ENCODE peak calls at places on chromosomes 2 and 18, in seven cellular contexts. F is upper lobe of right lung, M is retinal pigment epithelial cell, Z is GM12865, N is mesothelial cell of epicardium, Y is BE2C, V is neural crest cell. H is an unnamed sample.

GRCh38 chr18:55334875-55335274 is 253.1 kb downstream of the TCF4 start:
- DNase-seq in F (no peak), M (no peak), Z (no peak), N (no peak), Y (no peak), V (no peak), H (no peak)

GRCh38 chr2:127422631-127423475 is 4.6 kb downstream of the PROC start:
- DNase-seq in F (peak), M (no peak), Z (no peak), N (no peak), Y (peak), V (no peak), H (no peak)

GRCh38 chr18:8991131-8991530 is 111.4 kb upstream of the NDUFV2 start:
- DNase-seq in F (no peak), M (no peak), Z (no peak), N (no peak), Y (no peak), V (no peak), H (no peak)

GRCh38 chr18:34801769-34802168 is 91.7 kb downstream of the DTNA start:
- DNase-seq in F (no peak), M (peak), Z (no peak), N (no peak), Y (no peak), V (no peak), H (no peak)

GRCh38 chr2:162013514-162014205 is 60.4 kb downstream of the DPP4 start:
- DNase-seq in F (no peak), M (no peak), Z (no peak), N (no peak), Y (no peak), V (no peak), H (no peak)

GRCh38 chr18:3593381-3593903 is 143.5 kb downstream of the TGIF1 start:
- DNase-seq in F (no peak), M (peak), Z (no peak), N (no peak), Y (peak), V (peak), H (peak)

GRCh38 chr2:79612999-79613398 is 100.1 kb downstream of the CTNNA2 start:
- DNase-seq in F (no peak), M (no peak), Z (no peak), N (no peak), Y (no peak), V (no peak), H (no peak)

GRCh38 chr2:72111061-72111460 is 36.6 kb downstream of the CYP26B1 start:
- DNase-seq in F (no peak), M (no peak), Z (no peak), N (no peak), Y (no peak), V (no peak), H (no peak)

GRCh38 chr18:28712172-28712571 is 535.2 kb upstream of the CDH2 start:
- DNase-seq in F (no peak), M (no peak), Z (no peak), N (no peak), Y (no peak), V (no peak), H (no peak)

GRCh38 chr2:150214626-150215025 is 272.8 kb downstream of the RND3 start:
- DNase-seq in F (no peak), M (no peak), Z (no peak), N (no peak), Y (no peak), V (no peak), H (no peak)

GRCh38 chr2:54088191-54088634 is 27.2 kb upstream of the ACYP2 start:
- DNase-seq in F (no peak), M (no peak), Z (no peak), N (no peak), Y (no peak), V (no peak), H (no peak)

GRCh38 chr2:15975676-15976075 is 35.3 kb downstream of the MYCN start:
- DNase-seq in F (no peak), M (no peak), Z (no peak), N (no peak), Y (peak), V (no peak), H (no peak)

GRCh38 chr2:170101789-170102188 is 76.2 kb upstream of the MYO3B start:
- DNase-seq in F (no peak), M (no peak), Z (no peak), N (no peak), Y (no peak), V (no peak), H (no peak)

GRCh38 chr2:73448856-73449255 is 63.2 kb downstream of the ALMS1 start:
- DNase-seq in F (no peak), M (no peak), Z (no peak), N (no peak), Y (no peak), V (no peak), H (no peak)

GRCh38 chr2:55419236-55419513 is 481 bp downstream of the CCDC88A start:
- DNase-seq in F (no peak), M (no peak), Z (no peak), N (no peak), Y (peak), V (no peak), H (no peak)

GRCh38 chr2:196399736-196400691 is 228.6 kb upstream of the STK17B start:
- DNase-seq in F (no peak), M (peak), Z (no peak), N (no peak), Y (no peak), V (no peak), H (no peak)

GRCh38 chr2:196409376-196409775 is 230.1 kb upstream of the CCDC150 start:
- DNase-seq in F (no peak), M (no peak), Z (peak), N (no peak), Y (no peak), V (no peak), H (no peak)

GRCh38 chr2:196403471-196403870 is 232.1 kb upstream of the STK17B start:
- DNase-seq in F (no peak), M (no peak), Z (no peak), N (no peak), Y (no peak), V (no peak), H (no peak)

GRCh38 chr2:196407675-196408265 is 231.7 kb upstream of the CCDC150 start:
- DNase-seq in F (no peak), M (no peak), Z (peak), N (no peak), Y (no peak), V (no peak), H (no peak)

DNA sequence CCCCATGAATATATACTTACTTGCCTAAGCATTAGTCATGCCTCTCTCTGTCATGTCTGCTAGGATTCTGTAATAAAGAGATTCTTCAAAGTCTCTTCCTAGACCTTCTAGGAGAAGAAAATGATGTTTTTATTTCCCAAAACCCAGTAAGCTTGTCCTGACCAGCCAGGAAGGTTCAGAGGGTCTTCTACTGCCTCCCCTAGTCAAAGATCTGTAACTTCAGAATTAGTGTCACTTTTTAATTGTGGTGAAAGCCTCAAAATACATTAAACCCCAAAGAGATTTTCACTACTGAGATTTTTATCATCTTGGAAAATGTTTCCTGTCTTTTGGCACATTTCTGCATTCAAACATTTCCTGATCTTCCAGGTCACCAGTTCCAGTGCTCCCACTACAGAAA is 232.9 kb upstream of the STK17B start:
- DNase-seq in F (no peak), M (no peak), Z (no peak), N (no peak), Y (no peak), V (no peak), H (no peak)
- TF ChIP-seq CTCF in F (no peak), M (no peak), Z (no peak), N (no peak), Y (no peak), V (no peak), H (no peak)

GRCh38 chr2:236982693-236983092 is 103.0 kb upstream of the COPS8 start:
- DNase-seq in F (no peak), M (no peak), Z (no peak), N (no peak), Y (no peak), V (no peak), H (no peak)
- TF ChIP-seq CTCF in F (no peak), M (no peak), Z (no peak), N (no peak), Y (no peak), V (no peak), H (no peak)

GRCh38 chr2:49255325-49256023 is 101.2 kb upstream of the FSHR start:
- DNase-seq in F (no peak), M (no peak), Z (no peak), N (no peak), Y (peak), V (no peak), H (no peak)
- TF ChIP-seq CTCF in F (peak), M (peak), Z (no peak), N (peak), Y (peak), V (no peak), H (no peak)

DNA sequence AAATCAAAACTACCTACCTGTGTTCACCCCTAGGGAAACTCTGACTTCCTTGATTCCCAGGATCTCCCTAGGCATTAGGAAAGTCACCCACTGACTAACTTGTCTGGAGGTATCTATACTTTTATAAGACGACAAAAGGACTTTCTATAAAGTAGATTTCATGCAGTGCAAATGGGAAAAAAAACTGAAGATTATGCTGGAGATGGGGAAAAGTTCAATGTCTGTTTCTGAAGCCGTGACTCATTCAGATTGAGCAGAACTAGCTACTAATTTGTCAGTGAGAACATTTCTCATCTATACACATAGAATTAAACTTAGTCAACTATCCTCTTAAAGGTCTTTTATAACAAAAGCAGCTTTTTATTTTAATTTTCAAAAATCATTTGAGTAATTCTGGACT is 6.0 kb downstream of the SEPTIN10 start:
- DNase-seq in F (no peak), M (no peak), Z (no peak), N (no peak), Y (no peak), V (no peak), H (no peak)
- TF ChIP-seq CTCF in F (no peak), M (no peak), Z (no peak), N (no peak), Y (no peak), V (no peak), H (no peak)

GRCh38 chr2:223102040-223102899 is 50.3 kb downstream of the KCNE4 start:
- DNase-seq in F (no peak), M (no peak), Z (no peak), N (no peak), Y (peak), V (no peak), H (no peak)
- TF ChIP-seq CTCF in F (no peak), M (no peak), Z (no peak), N (no peak), Y (no peak), V (no peak), H (no peak)

DNA sequence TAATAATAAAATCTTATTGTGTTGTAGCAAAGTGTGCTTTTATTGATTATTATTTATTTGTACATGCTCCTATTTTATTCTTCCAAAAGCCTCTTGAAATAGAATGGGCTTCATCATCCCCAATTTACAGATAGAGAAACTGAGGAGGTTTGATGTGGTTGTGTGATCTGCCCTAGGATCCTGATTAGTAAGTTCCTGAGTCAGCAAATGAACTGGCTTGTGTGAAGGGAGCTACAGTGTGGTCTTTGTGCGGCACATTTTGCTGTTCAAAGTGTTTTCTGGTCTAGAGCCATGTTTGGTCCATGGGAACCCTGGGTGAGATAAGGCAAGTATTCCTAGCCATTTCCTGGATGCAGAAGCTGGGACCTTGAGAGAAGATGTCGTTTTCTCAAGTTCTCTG is 326.9 kb downstream of the MEIS1 start:
- DNase-seq in F (no peak), M (no peak), Z (no peak), N (no peak), Y (no peak), V (no peak), H (no peak)
- TF ChIP-seq CTCF in F (no peak), M (no peak), Z (no peak), N (no peak), Y (no peak), V (no peak), H (no peak)

GRCh38 chr2:75162897-75163296 is 36.4 kb downstream of the TACR1 start:
- DNase-seq in F (no peak), M (no peak), Z (peak), N (no peak), Y (no peak), V (no peak), H (no peak)

GRCh38 chr2:75155115-75155514 is 44.2 kb downstream of the TACR1 start:
- DNase-seq in F (no peak), M (no peak), Z (no peak), N (no peak), Y (no peak), V (no peak), H (no peak)

GRCh38 chr2:75153221-75153620 is 46.1 kb downstream of the TACR1 start:
- DNase-seq in F (no peak), M (no peak), Z (no peak), N (no peak), Y (no peak), V (no peak), H (no peak)

DNA sequence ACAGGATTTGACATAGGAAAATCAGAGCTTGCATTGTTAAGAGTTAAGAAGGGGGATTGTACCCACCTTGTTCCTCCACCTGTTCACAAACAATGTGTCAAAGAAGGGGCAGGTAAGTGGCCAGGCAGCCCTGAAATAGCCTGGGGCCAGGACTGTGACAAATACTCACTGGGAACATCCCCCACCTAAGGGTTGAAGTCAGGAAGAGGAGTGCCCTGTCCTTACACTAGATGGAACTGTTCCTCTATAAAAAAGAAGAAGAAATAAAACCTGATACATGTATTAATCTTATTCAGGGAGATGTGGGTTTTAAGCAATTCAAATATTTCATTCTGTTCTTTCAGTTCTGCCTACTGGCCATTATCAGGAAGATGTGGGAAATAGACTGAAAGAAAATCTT is 41.9 kb downstream of the TACR1 start:
- DNase-seq in F (no peak), M (no peak), Z (no peak), N (no peak), Y (no peak), V (no peak), H (no peak)
- TF ChIP-seq CTCF in F (peak), M (peak), Z (no peak), N (no peak), Y (no peak), V (no peak), H (no peak)

DNA sequence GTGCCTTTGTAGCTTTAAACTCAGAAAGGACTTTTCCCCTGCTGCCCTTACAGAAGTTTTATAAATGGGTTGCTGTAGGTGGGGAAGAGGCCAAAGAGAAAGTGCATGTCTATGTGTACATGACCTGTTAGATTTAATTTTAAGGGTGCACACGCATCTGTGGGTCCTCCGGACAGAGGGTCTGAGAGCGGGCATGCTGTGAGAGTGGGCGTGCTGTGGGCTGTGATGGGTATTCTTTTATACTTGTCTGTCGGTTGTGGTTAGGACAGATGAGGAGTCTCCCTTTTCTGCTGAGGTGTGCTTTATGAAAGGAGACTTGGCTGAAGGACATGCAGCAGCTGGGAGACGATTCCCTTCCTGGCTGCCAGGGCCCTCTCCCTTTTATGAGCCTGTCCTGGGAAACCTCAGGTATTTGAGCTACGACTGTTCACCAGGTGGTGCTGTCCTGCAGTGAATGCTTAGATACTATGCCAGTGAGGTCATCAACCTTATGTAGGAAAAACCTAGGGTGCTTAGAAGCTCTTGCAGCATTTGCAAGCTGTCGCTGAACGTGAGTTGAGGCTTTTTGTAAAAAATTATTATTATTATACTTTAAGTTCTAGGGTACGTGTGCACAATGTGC is 67.5 kb downstream of the TANC1 start:
- DNase-seq in F (no peak), M (no peak), Z (peak), N (no peak), Y (peak), V (no peak), H (no peak)
- TF ChIP-seq CTCF in F (peak), M (peak), Z (no peak), N (no peak), Y (peak), V (no peak), H (no peak)

GRCh38 chr2:239269173-239269865 is 131.5 kb downstream of the HDAC4 start:
- DNase-seq in F (peak), M (no peak), Z (no peak), N (no peak), Y (no peak), V (no peak), H (no peak)
- TF ChIP-seq CTCF in F (no peak), M (no peak), Z (no peak), N (no peak), Y (no peak), V (no peak), H (no peak)

GRCh38 chr2:163570391-163570790 is 165.4 kb downstream of the FIGN start:
- DNase-seq in F (no peak), M (no peak), Z (no peak), N (no peak), Y (no peak), V (no peak), H (no peak)

GRCh38 chr2:163563336-163563735 is 172.5 kb downstream of the FIGN start:
- DNase-seq in F (no peak), M (no peak), Z (no peak), N (no peak), Y (no peak), V (no peak), H (no peak)

GRCh38 chr2:163565192-163565591 is 170.6 kb downstream of the FIGN start:
- DNase-seq in F (no peak), M (no peak), Z (no peak), N (no peak), Y (no peak), V (no peak), H (no peak)
- TF ChIP-seq CTCF in F (no peak), M (no peak), Z (no peak), N (no peak), Y (no peak), V (no peak), H (no peak)